ENCODE peak calls at places on chromosomes 11 and 22, in ten cellular contexts. R is spleen, E is AG09309, X is IMR-90, I is cardiac fibroblast, D is sigmoid colon, A is fibroblast of lung, Z is suprapubic skin, U is neural progenitor cell, M is A549. J is an unnamed sample.
A peak's percentile ranks its signal among the peaks of the same experiment; 100 is the strongest.

GRCh38 chr22:39252461-39253391 is 7.9 kb upstream of the PDGFB start:
- DNase-seq in E (no peak), D (no peak), Z (no peak), M (no peak), A (no peak), R (no peak), X (peak; percentile 25), U (no peak), I (no peak), J (no peak)

GRCh38 chr11:10935015-10935564 is 77.2 kb upstream of the ZBED5 start:
- DNase-seq in X (no peak), D (no peak), E (no peak), A (no peak), R (no peak), Z (no peak), I (no peak), M (no peak), U (no peak), J (no peak)

GRCh38 chr22:43293661-43294392 is 49.3 kb downstream of the SCUBE1 start:
- DNase-seq in Z (peak; percentile 91), U (peak; percentile 26), R (no peak), D (peak; percentile 97), E (no peak), A (peak; percentile 85), X (peak; percentile 60), I (peak; percentile 39), M (peak; percentile 32), J (peak; percentile 5)

GRCh38 chr22:47372111-47372581 is 609.7 kb downstream of the TBC1D22A start:
- DNase-seq in Z (peak; percentile 60), U (no peak), A (no peak), R (peak; percentile 51), M (no peak), X (no peak), E (no peak), D (no peak), I (no peak), J (no peak)

GRCh38 chr11:67558084-67558772 is 25.4 kb upstream of the GSTP1 start:
- DNase-seq in Z (no peak), E (no peak), D (no peak), M (no peak), R (peak; percentile 51), A (no peak), I (peak; percentile 69), X (no peak), U (no peak), J (peak; percentile 61)

GRCh38 chr11:78800089-78800690 is 225.5 kb upstream of the NARS2 start:
- DNase-seq in U (peak; percentile 62), E (no peak), A (no peak), R (no peak), I (no peak), X (no peak), M (no peak), Z (no peak), D (no peak), J (peak; percentile 46)

GRCh38 chr22:23478175-23478574 is 101.9 kb downstream of the IGLL1 start:
- DNase-seq in D (no peak), E (no peak), M (no peak), A (no peak), I (no peak), X (no peak), U (no peak), Z (no peak), R (no peak), J (no peak)

GRCh38 chr22:36227396-36227795 is 11.9 kb downstream of the APOL2 start:
- DNase-seq in M (no peak), A (no peak), I (no peak), Z (no peak), D (no peak), E (no peak), R (no peak), X (no peak), U (no peak), J (no peak)

GRCh38 chr11:7512525-7513209 is 1.1 kb upstream of the PPFIBP2 start:
- DNase-seq in U (no peak), I (peak; percentile 55), E (peak; percentile 33), Z (peak; percentile 91), R (peak; percentile 93), A (peak; percentile 49), D (peak; percentile 89), M (no peak), X (no peak), J (peak; percentile 76)

GRCh38 chr11:97890466-97890865 is 1130.3 kb upstream of the CNTN5 start:
- DNase-seq in D (no peak), A (no peak), Z (no peak), E (no peak), I (no peak), M (no peak), R (no peak), U (no peak), X (no peak), J (no peak)

GRCh38 chr11:3859373-3859881 is 4.0 kb downstream of the STIM1 start:
- DNase-seq in U (no peak), E (no peak), M (no peak), X (no peak), A (no peak), I (no peak), R (peak; percentile 81), D (no peak), Z (no peak), J (no peak)

GRCh38 chr22:37282385-37282677 is at the start of gene CYTH4:
- DNase-seq in E (no peak), I (no peak), Z (no peak), U (no peak), X (no peak), A (no peak), R (peak; percentile 98), M (no peak), D (peak; percentile 80), J (no peak)
- H3K4me3 ChIP-seq in E (no peak within 1 kb of the TSS), I (no peak within 1 kb of the TSS), Z (peak within 1 kb of the TSS; percentile 39), U (no peak within 1 kb of the TSS), X (no peak within 1 kb of the TSS), A (no peak within 1 kb of the TSS), R (peak within 1 kb of the TSS; percentile 77), M (no peak within 1 kb of the TSS), D (peak within 1 kb of the TSS; percentile 39), J (no peak within 1 kb of the TSS)

DNA sequence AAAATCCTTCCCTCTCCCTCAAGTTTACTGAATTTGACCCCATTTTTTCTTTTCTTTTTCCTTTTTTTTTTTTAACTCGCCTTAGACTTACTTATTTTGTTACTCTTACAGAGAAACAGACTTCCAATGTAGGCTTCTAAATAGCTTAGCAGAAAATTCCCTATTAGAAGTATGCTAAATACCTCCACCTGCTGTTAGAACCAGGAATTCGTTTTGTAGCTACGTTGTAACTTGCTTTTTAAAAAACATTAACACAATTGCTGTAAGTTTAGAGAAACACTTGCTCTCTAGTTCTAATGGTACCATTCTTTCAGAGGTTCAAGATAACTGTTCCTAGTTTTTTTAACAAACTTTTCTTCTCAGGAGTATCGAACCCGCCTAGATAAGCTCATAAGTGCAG is 324.2 kb downstream of the DCDC1 start:
- DNase-seq in D (no peak), R (no peak), Z (no peak), E (no peak), I (peak; percentile 2), U (peak; percentile 37), M (no peak), A (peak; percentile 6), X (no peak), J (peak; percentile 27)
- TF ChIP-seq CTCF in D (no peak), R (no peak), Z (no peak), E (no peak), I (peak; percentile 32), U (peak; percentile 73), M (peak; percentile 24), A (peak; percentile 25), X (no peak), J (peak; percentile 29)

GRCh38 chr11:13007702-13008435 is 1.2 kb upstream of the RASSF10 start:
- DNase-seq in X (no peak), R (no peak), Z (no peak), I (no peak), E (no peak), U (no peak), A (no peak), D (no peak), M (peak; percentile 31), J (no peak)

GRCh38 chr11:13007182-13007581 is 1.9 kb upstream of the RASSF10 start:
- DNase-seq in R (no peak), A (no peak), M (no peak), D (no peak), Z (no peak), I (no peak), E (no peak), X (no peak), U (no peak), J (no peak)

GRCh38 chr11:13009921-13010736 is 1.0 kb downstream of the RASSF10 start:
- DNase-seq in X (peak; percentile 7), I (no peak), M (peak; percentile 32), R (no peak), D (no peak), Z (no peak), U (peak; percentile 83), E (no peak), A (no peak), J (no peak)

GRCh38 chr11:13009476-13009920 is 382 bp downstream of the RASSF10 start:
- DNase-seq in R (no peak), E (no peak), U (no peak), A (no peak), D (no peak), M (no peak), I (no peak), X (no peak), Z (no peak), J (no peak)

GRCh38 chr11:13008625-13009475 is at the start of gene RASSF10:
- DNase-seq in X (no peak), D (peak; percentile 63), R (no peak), Z (no peak), I (peak; percentile 31), A (no peak), U (peak; percentile 94), M (peak; percentile 96), E (no peak), J (no peak)
- H3K4me3 ChIP-seq in X (no peak within 1 kb of the TSS), D (peak within 1 kb of the TSS; percentile 43), R (peak within 1 kb of the TSS; percentile 30), Z (peak within 1 kb of the TSS; percentile 63), I (peak within 1 kb of the TSS; percentile 4), A (no peak within 1 kb of the TSS), U (peak within 1 kb of the TSS; percentile 54), M (peak within 1 kb of the TSS; percentile 66), E (no peak within 1 kb of the TSS), J (no peak within 1 kb of the TSS)

DNA sequence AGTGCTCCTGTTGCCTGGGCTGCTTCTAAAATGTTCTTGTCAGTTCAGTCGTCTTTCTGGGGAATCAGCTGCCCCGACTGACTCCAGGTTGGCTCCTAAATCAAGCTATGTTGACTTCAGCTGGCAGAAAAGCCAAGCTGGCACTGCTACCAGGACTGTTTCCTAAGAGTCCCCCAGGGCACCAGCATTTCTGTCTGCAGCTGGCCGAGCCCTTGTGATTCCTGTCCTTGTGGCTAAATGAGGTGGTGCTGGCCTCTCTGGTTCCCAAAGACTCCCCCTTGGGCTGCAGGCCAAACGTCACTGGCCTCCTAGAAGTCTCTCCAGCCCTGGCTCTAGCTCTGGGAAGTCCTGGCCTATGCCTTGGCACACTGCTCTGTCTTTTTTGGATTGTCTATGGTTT is 31.1 kb downstream of the GRAMD1B start:
- DNase-seq in M (no peak), R (no peak), I (no peak), U (no peak), D (peak; percentile 70), E (no peak), A (no peak), Z (no peak), X (no peak), J (no peak)
- TF ChIP-seq CTCF in M (no peak), R (no peak), I (no peak), U (no peak), D (no peak), E (no peak), A (no peak), Z (no peak), X (no peak), J (no peak)

J was measured in fibroblast of the aortic adventitia.